ENCODE peak calls at places on chromosomes 13 and 19, in five cellular contexts. V is HepG2, M is K562, P is WTC11, J is A549. H is an unnamed sample.

GRCh38 chr13:27296496-27296895 is 25.9 kb downstream of the RASL11A start:
- DNase-seq in V (no peak), M (no peak), P (no peak), J (no peak), H (no peak)

GRCh38 chr19:8697671-8698432 is 743 bp downstream of the ACTL9 start:
- DNase-seq in V (no peak), M (peak), P (peak), J (no peak), H (no peak)

GRCh38 chr19:719081-719512 is 10.4 kb downstream of the PALM start:
- DNase-seq in V (peak), M (peak), P (peak), J (no peak), H (no peak)

GRCh38 chr19:41939861-41940442 is 11.7 kb upstream of the ERFL start:
- DNase-seq in V (no peak), M (peak), P (peak), J (no peak), H (no peak)

GRCh38 chr13:76148926-76149325 is 512.8 kb downstream of the LMO7 start:
- DNase-seq in V (no peak), M (no peak), P (no peak), J (no peak), H (no peak)

GRCh38 chr19:41997851-41998229 is 3.8 kb upstream of the ATP1A3 start:
- DNase-seq in V (no peak), M (no peak), P (peak), J (no peak), H (no peak)

GRCh38 chr13:21825186-21825585 is 154.3 kb downstream of the FGF9 start:
- DNase-seq in V (peak), M (no peak), P (no peak), J (no peak), H (no peak)

GRCh38 chr13:26557051-26557392 is 461 bp upstream of the WASF3 start:
- DNase-seq in V (no peak), M (no peak), P (no peak), J (no peak), H (no peak)

GRCh38 chr13:27020415-27020814 is 151.2 kb downstream of the USP12 start:
- DNase-seq in V (no peak), M (no peak), P (no peak), J (no peak), H (no peak)

GRCh38 chr19:56639217-56639616 is 3.7 kb upstream of the SMIM17 start:
- DNase-seq in V (no peak), M (peak), P (no peak), J (no peak), H (no peak)

GRCh38 chr19:17079710-17080440 is 4.3 kb downstream of the MYO9B start:
- DNase-seq in V (peak), M (no peak), P (no peak), J (peak), H (peak)

GRCh38 chr13:62710766-62711165 is 1295.1 kb upstream of the PCDH20 start:
- DNase-seq in V (no peak), M (no peak), P (no peak), J (no peak), H (no peak)

GRCh38 chr13:33910267-33910666 is 92.3 kb downstream of the RFC3 start:
- DNase-seq in V (no peak), M (no peak), P (no peak), J (no peak), H (no peak)

GRCh38 chr19:33236696-33237390 is 11.2 kb upstream of the SLC7A10 start:
- DNase-seq in V (no peak), M (no peak), P (no peak), J (no peak), H (no peak)

GRCh38 chr19:31783592-31783991 is 434.4 kb upstream of the TSHZ3 start:
- DNase-seq in V (no peak), M (no peak), P (no peak), J (no peak), H (no peak)

GRCh38 chr19:30873691-30874090 is 475.5 kb downstream of the TSHZ3 start:
- DNase-seq in V (no peak), M (no peak), P (no peak), J (no peak), H (no peak)

GRCh38 chr13:20414475-20415287 is 111.0 kb downstream of the CRYL1 start:
- DNase-seq in V (no peak), M (no peak), P (peak), J (no peak), H (no peak)

GRCh38 chr13:39461685-39462266 is 141.2 kb downstream of the LHFPL6 start:
- DNase-seq in V (no peak), M (no peak), P (no peak), J (no peak), H (no peak)

GRCh38 chr19:2887391-2887914 is 13.3 kb upstream of the ZNF57 start:
- DNase-seq in V (peak), M (peak), P (no peak), J (peak), H (no peak)

GRCh38 chr19:32339988-32340874 is 5.2 kb upstream of the ZNF507 start:
- DNase-seq in V (peak), M (peak), P (peak), J (peak), H (no peak)

GRCh38 chr19:43463381-43464088 is 1.9 kb downstream of the LYPD3 start:
- DNase-seq in V (peak), M (peak), P (peak), J (peak), H (peak)

GRCh38 chr13:99523838-99524237 is 22.6 kb downstream of the TM9SF2 start:
- DNase-seq in V (no peak), M (no peak), P (no peak), J (no peak), H (no peak)

GRCh38 chr13:25912961-25913360 is 138.9 kb downstream of the SHISA2 start:
- DNase-seq in V (no peak), M (no peak), P (no peak), J (no peak), H (no peak)

GRCh38 chr13:76522083-76522755 is 364.0 kb downstream of the KCTD12 start:
- DNase-seq in V (no peak), M (peak), P (peak), J (no peak), H (no peak)

GRCh38 chr19:42066075-42066754 is 3.8 kb downstream of the GRIK5 start:
- DNase-seq in V (no peak), M (peak), P (peak), J (peak), H (no peak)

GRCh38 chr13:81664872-81665271 is 1323.9 kb upstream of the SPRY2 start:
- DNase-seq in V (no peak), M (no peak), P (no peak), J (no peak), H (no peak)

GRCh38 chr13:32141462-32141861 is 109.9 kb downstream of the FRY start:
- DNase-seq in V (no peak), M (no peak), P (no peak), J (no peak), H (no peak)

GRCh38 chr13:99467764-99468163 is 33.5 kb upstream of the TM9SF2 start:
- DNase-seq in V (no peak), M (no peak), P (no peak), J (peak), H (no peak)

GRCh38 chr19:4969772-4970531 is 1.0 kb downstream of the KDM4B start:
- DNase-seq in V (no peak), M (peak), P (no peak), J (no peak), H (peak)

GRCh38 chr19:47749326-47749725 is 4.0 kb downstream of the NOP53 start:
- DNase-seq in V (no peak), M (no peak), P (no peak), J (no peak), H (peak)

GRCh38 chr19:55635856-55636440 is 4.9 kb upstream of the ZNF580 start:
- DNase-seq in V (no peak), M (no peak), P (no peak), J (no peak), H (no peak)

GRCh38 chr19:42422576-42423461 is 4.4 kb downstream of the LIPE start:
- DNase-seq in V (peak), M (no peak), P (peak), J (no peak), H (no peak)

GRCh38 chr19:16197188-16197621 is 506 bp upstream of the AP1M1 start:
- DNase-seq in V (peak), M (no peak), P (no peak), J (no peak), H (no peak)

GRCh38 chr13:28559636-28560259 is 64.8 kb upstream of the FLT1 start:
- DNase-seq in V (no peak), M (no peak), P (no peak), J (no peak), H (no peak)

GRCh38 chr13:57632276-57633140 is 964 bp downstream of the PCDH17 start:
- DNase-seq in V (no peak), M (no peak), P (peak), J (no peak), H (no peak)

GRCh38 chr19:19463348-19464117 is 51.8 kb downstream of the TSSK6 start:
- DNase-seq in V (no peak), M (no peak), P (no peak), J (no peak), H (no peak)

GRCh38 chr13:43136940-43137574 is 113.7 kb downstream of the DNAJC15 start:
- DNase-seq in V (peak), M (no peak), P (no peak), J (no peak), H (no peak)

DNA sequence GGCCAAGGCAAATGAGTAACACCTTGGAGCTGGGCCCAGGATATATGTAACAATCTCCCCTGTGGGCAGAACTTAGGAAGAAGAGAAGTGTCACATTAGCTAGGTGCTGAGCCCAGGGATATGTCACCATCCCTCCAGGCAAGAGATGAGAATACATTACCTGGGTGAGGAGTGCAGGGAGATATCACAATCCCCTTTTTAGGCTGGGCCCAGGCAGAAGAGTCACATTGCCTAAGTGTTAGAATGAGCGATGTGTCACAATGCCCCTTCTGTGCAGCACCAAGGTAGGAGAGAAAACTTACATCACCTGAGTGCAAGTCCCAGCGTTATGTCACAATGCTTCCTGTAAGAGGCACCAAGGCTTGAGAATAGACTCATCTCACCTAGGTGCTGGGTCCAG is 60.3 kb downstream of the ZNF726 start:
- DNase-seq in V (no peak), M (no peak), P (no peak), J (no peak), H (no peak)
- TF ChIP-seq ESRRA in V (no peak), M (no peak), P (no peak), J (no peak), H (no peak)

DNA sequence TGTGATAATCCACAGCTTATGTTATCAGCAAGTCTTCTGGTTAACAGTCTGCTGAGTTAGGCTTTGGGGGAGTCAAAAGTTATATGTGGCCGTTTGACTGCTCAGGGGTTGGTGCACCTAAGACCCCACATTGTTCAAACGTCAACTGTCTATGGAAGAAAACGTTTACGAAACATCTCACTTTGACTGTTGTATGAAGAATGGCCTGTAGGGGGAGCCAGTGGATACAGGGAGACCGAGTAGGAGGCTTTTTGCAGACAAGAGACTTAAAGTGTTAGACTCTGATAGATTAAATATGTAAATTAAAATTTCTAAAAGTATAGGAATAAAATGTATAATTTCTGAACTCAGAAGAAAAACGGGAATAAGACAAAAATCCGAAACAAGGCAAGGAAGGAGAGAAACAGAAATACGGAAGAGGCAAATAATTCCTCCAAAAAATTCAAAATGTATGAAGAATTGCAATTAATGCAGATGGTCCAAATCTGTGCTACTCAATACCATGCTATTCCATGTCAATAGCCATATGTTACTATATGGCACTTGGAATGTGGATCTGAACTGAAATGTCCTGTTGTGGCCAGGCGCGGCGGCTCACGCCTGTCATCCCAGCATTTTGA is 37.8 kb downstream of the TNFSF14 start:
- DNase-seq in V (peak), M (peak), P (peak), J (peak), H (peak)
- TF ChIP-seq ESRRA in V (no peak), M (no peak), P (no peak), J (no peak), H (no peak)

DNA sequence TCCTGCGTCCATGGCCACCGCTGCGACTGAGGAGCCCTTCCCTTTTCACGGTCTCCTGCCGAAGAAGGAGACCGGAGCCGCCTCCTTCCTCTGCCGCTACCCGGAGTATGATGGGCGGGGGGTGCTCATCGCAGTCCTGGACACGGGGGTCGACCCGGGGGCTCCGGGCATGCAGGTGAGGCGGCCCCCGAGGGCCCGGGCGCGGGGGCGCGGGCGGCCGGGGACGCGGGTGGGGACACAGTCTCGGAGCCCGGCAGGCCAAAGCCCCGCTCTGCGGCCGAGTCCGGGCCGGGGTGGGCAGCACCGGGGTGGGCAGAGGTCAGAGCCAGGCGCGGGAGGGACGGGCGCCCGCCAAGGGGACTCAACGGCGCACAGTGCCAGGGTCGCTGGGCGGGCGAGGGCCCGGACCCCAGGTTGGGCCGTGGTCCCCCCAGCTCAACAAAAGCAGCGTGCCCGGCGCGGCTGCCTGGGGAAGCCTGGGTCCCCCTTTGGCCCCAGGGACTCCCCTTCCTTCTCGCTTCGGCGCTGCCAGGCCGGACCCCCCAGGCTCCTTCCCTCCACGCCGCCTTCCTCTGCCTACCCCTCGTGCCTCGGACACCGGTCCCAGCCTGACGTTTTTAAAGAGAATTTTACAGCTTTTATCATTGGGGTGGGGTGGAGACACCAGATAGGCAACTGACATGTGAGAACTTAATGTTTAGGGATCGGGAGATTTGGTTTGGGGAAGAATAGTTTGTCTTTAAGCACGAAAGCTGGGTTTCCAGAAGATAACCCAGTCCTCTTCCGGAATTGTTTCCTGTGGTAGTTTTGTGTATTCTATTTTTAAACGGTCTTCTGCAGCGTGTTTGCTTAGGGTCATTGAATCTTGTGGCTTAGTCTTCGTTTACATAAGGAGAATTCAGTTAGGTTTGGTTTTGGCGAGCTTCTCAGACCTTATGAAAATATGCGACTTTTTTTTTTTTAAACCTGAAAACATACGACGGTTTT is 536 bp downstream of the TPP2 start:
- DNase-seq in V (no peak), M (peak), P (no peak), J (peak), H (no peak)
- TF ChIP-seq ESRRA in V (no peak), M (no peak), P (no peak), J (no peak), H (no peak)

GRCh38 chr13:85990397-85990796 is 191.2 kb upstream of the SLITRK6 start:
- DNase-seq in V (no peak), M (no peak), P (no peak), J (no peak), H (no peak)

GRCh38 chr13:85982102-85982501 is 182.9 kb upstream of the SLITRK6 start:
- DNase-seq in V (no peak), M (no peak), P (no peak), J (no peak), H (no peak)

DNA sequence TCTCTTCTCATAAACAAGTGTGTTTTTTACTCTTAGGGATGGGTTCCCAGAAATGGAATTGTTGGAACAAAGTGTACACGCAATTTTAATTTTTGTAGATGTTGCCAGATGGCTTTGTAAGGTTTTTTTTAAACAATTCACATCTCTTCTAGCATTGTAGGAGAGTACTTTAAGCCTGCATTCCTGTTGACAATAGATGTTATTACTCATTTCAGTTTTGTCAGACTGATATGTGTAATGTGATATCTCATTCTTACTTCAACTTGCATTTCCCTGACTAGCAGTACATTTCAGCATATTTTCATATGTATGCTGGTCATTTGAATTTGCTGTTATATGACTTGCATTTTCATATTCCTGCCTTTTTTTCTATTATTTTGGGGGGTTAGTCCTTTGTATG is 186.6 kb upstream of the SLITRK6 start:
- DNase-seq in V (no peak), M (no peak), P (no peak), J (no peak), H (no peak)
- TF ChIP-seq ESRRA in V (no peak), M (no peak), P (no peak), J (no peak), H (no peak)

GRCh38 chr13:49563513-49563912 is 21.8 kb downstream of the RCBTB1 start:
- DNase-seq in V (no peak), M (no peak), P (no peak), J (no peak), H (no peak)

GRCh38 chr13:49559006-49559405 is 26.4 kb downstream of the RCBTB1 start:
- DNase-seq in V (no peak), M (no peak), P (no peak), J (no peak), H (no peak)

GRCh38 chr13:49561064-49561410 is 24.3 kb downstream of the RCBTB1 start:
- DNase-seq in V (peak), M (no peak), P (no peak), J (peak), H (no peak)

GRCh38 chr13:49560270-49561063 is 24.9 kb downstream of the RCBTB1 start:
- DNase-seq in V (peak), M (peak), P (peak), J (peak), H (no peak)
- TF ChIP-seq ESRRA in V (no peak), M (no peak), P (no peak), J (no peak), H (no peak)

GRCh38 chr19:50712833-50713232 is 6.8 kb downstream of the SHANK1 start:
- DNase-seq in V (no peak), M (no peak), P (no peak), J (no peak), H (no peak)
- TF ChIP-seq ESRRA in V (no peak), M (no peak), P (no peak), J (no peak), H (no peak)

DNA sequence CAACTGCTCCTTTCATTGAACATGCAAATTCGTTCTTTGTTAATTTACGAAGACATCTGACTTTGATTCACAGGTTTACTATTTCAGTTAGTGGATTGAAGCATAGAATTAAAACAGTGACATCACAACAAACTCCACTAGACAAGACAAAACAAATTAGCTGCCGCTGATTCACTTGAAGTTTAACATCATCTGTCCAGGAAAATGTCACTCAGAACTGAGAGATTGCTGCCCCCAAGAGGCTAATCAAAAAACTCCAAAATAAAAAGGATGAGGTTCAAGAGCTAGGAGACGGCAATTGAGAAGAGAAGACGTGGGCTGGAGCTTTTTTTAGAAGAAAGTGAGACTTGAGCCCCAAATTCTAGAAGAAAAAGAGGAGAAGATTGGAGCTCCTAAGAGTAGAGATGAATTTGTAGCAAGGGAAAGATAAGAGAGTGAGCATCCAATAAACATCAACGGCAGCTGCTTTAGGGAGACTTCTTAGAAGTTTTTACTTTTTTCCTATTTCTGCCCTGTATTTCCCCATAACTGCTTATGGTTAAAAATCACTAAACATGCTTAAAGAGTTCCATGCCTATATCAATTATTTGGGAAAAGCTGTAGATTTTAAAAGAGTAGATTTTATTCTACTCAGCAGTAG is 40.8 kb upstream of the TPP2 start:
- DNase-seq in V (peak), M (peak), P (no peak), J (peak), H (no peak)
- TF ChIP-seq ESRRA in V (no peak), M (no peak), P (no peak), J (no peak), H (no peak)

GRCh38 chr19:38319421-38320258 is at the start of gene KCNK6:
- DNase-seq in V (no peak), M (no peak), P (peak), J (no peak), H (no peak)

GRCh38 chr19:38324431-38324830 is 4.8 kb downstream of the KCNK6 start:
- DNase-seq in V (no peak), M (no peak), P (no peak), J (no peak), H (no peak)

GRCh38 chr19:38323276-38323675 is 3.6 kb downstream of the KCNK6 start:
- DNase-seq in V (no peak), M (no peak), P (no peak), J (no peak), H (no peak)

GRCh38 chr19:38320969-38321339 is 1.3 kb downstream of the KCNK6 start:
- DNase-seq in V (no peak), M (no peak), P (no peak), J (no peak), H (no peak)

GRCh38 chr19:38321646-38322323 is 2.1 kb downstream of the KCNK6 start:
- DNase-seq in V (no peak), M (peak), P (no peak), J (no peak), H (no peak)
- TF ChIP-seq ESRRA in V (no peak), M (no peak), P (no peak), J (no peak), H (no peak)

H was measured in GM12878.